ENCODE peak calls at places on chromosome 12, in nine cellular contexts. K is HFF-Myc, G is sigmoid colon, C is endothelial cell of umbilical vein, Q is cardiac muscle cell, N is OCI-LY7, A is foreskin fibroblast, M is lower lobe of right lung, U is mucosa of descending colon. X is an unnamed sample.

GRCh38 chr12:95504140-95504539 is 30.2 kb downstream of the METAP2 start:
- DNase-seq in K (no peak), G (no peak), C (no peak), Q (no peak), N (no peak), A (no peak), M (no peak), U (no peak), X (no peak)

GRCh38 chr12:31005256-31005943 is 68.3 kb upstream of the DDX11 start:
- DNase-seq in K (no peak), G (peak), C (no peak), Q (no peak), N (no peak), A (no peak), M (peak), U (no peak), X (no peak)

GRCh38 chr12:1884651-1885050 is 33.8 kb downstream of the CACNA2D4 start:
- DNase-seq in K (no peak), G (no peak), C (no peak), Q (no peak), N (no peak), A (no peak), M (no peak), U (no peak), X (no peak)

GRCh38 chr12:47156167-47156736 is 76.5 kb upstream of the AMIGO2 start:
- DNase-seq in K (no peak), G (no peak), C (peak), Q (no peak), N (no peak), A (no peak), M (no peak), U (no peak), X (no peak)

GRCh38 chr12:32734952-32735351 is 20.7 kb downstream of the YARS2 start:
- DNase-seq in K (no peak), G (no peak), C (no peak), Q (no peak), N (no peak), A (no peak), M (no peak), U (no peak), X (no peak)

GRCh38 chr12:40618621-40619020 is 73.6 kb upstream of the CNTN1 start:
- DNase-seq in K (no peak), G (no peak), C (no peak), Q (no peak), N (no peak), A (peak), M (no peak), U (no peak), X (no peak)

GRCh38 chr12:81162725-81163124 is 84.8 kb downstream of the ACSS3 start:
- DNase-seq in K (no peak), G (no peak), C (no peak), Q (no peak), N (no peak), A (no peak), M (no peak), U (no peak), X (no peak)

GRCh38 chr12:82757059-82757458 is 70.4 kb downstream of the TMTC2 start:
- DNase-seq in K (no peak), G (no peak), C (no peak), Q (no peak), N (no peak), A (peak), M (no peak), U (no peak), X (no peak)

GRCh38 chr12:115023279-115023678 is 339.3 kb upstream of the TBX3 start:
- DNase-seq in K (peak), G (no peak), C (no peak), Q (no peak), N (no peak), A (peak), M (no peak), U (no peak), X (no peak)

GRCh38 chr12:107441906-107442305 is 243.7 kb upstream of the PWP1 start:
- DNase-seq in K (no peak), G (no peak), C (no peak), Q (no peak), N (no peak), A (no peak), M (no peak), U (no peak), X (no peak)

GRCh38 chr12:3252416-3252815 is 175.2 kb downstream of the TSPAN9 start:
- DNase-seq in K (no peak), G (peak), C (no peak), Q (peak), N (no peak), A (peak), M (peak), U (peak), X (no peak)

GRCh38 chr12:15534322-15534721 is 212.0 kb downstream of the PTPRO start:
- DNase-seq in K (no peak), G (no peak), C (no peak), Q (no peak), N (peak), A (peak), M (no peak), U (no peak), X (no peak)

GRCh38 chr12:70756118-70756517 is 118.9 kb upstream of the PTPRB start:
- DNase-seq in K (no peak), G (no peak), C (peak), Q (no peak), N (no peak), A (peak), M (no peak), U (no peak), X (peak)

GRCh38 chr12:13229504-13229903 is 33.0 kb downstream of the EMP1 start:
- DNase-seq in K (no peak), G (no peak), C (no peak), Q (no peak), N (no peak), A (no peak), M (no peak), U (no peak), X (no peak)

GRCh38 chr12:65825573-65826512 is 1.6 kb downstream of the HMGA2 start:
- DNase-seq in K (no peak), G (peak), C (peak), Q (peak), N (no peak), A (peak), M (peak), U (peak), X (no peak)

GRCh38 chr12:84638811-84639368 is 273.7 kb downstream of the SLC6A15 start:
- DNase-seq in K (no peak), G (no peak), C (no peak), Q (no peak), N (no peak), A (peak), M (no peak), U (no peak), X (no peak)

GRCh38 chr12:88698471-88698870 is 118.2 kb upstream of the KITLG start:
- DNase-seq in K (no peak), G (no peak), C (no peak), Q (no peak), N (no peak), A (peak), M (no peak), U (no peak), X (no peak)

GRCh38 chr12:14995583-14996425 is 23.0 kb downstream of the PDE6H start:
- DNase-seq in K (peak), G (no peak), C (peak), Q (peak), N (peak), A (peak), M (no peak), U (no peak), X (peak)

GRCh38 chr12:39401459-39401858 is 41.5 kb downstream of the KIF21A start:
- DNase-seq in K (no peak), G (no peak), C (no peak), Q (no peak), N (no peak), A (peak), M (no peak), U (no peak), X (no peak)

GRCh38 chr12:115570271-115570777 is 707.2 kb downstream of the MED13L start:
- DNase-seq in K (no peak), G (no peak), C (no peak), Q (no peak), N (no peak), A (peak), M (no peak), U (no peak), X (peak)

GRCh38 chr12:60421741-60422140 is 825.9 kb downstream of the SLC16A7 start:
- DNase-seq in K (no peak), G (no peak), C (no peak), Q (no peak), N (no peak), A (peak), M (no peak), U (no peak), X (no peak)

GRCh38 chr12:128662106-128662505 is 161.7 kb downstream of the SLC15A4 start:
- DNase-seq in K (no peak), G (no peak), C (no peak), Q (no peak), N (no peak), A (no peak), M (no peak), U (no peak), X (no peak)

GRCh38 chr12:113740699-113741098 is 225.4 kb downstream of the RBM19 start:
- DNase-seq in K (no peak), G (no peak), C (no peak), Q (no peak), N (no peak), A (no peak), M (no peak), U (no peak), X (no peak)

GRCh38 chr12:82314406-82314892 is 43.7 kb downstream of the CCDC59 start:
- DNase-seq in K (no peak), G (no peak), C (no peak), Q (peak), N (no peak), A (no peak), M (peak), U (peak), X (no peak)

GRCh38 chr12:39329015-39329414 is 113.9 kb downstream of the KIF21A start:
- DNase-seq in K (no peak), G (no peak), C (no peak), Q (no peak), N (no peak), A (peak), M (no peak), U (no peak), X (no peak)

GRCh38 chr12:107493646-107494045 is 192.0 kb upstream of the PWP1 start:
- DNase-seq in K (no peak), G (peak), C (no peak), Q (no peak), N (no peak), A (no peak), M (no peak), U (no peak), X (no peak)

GRCh38 chr12:98492580-98493140 is 22.7 kb upstream of the TMPO start:
- DNase-seq in K (no peak), G (no peak), C (peak), Q (no peak), N (no peak), A (no peak), M (no peak), U (no peak), X (no peak)

GRCh38 chr12:100427078-100427477 is 46.6 kb upstream of the NR1H4 start:
- DNase-seq in K (peak), G (no peak), C (no peak), Q (no peak), N (no peak), A (peak), M (no peak), U (no peak), X (peak)

GRCh38 chr12:103626498-103626897 is 39.4 kb downstream of the STAB2 start:
- DNase-seq in K (no peak), G (peak), C (peak), Q (peak), N (no peak), A (peak), M (no peak), U (no peak), X (peak)

GRCh38 chr12:70196732-70197361 is 46.4 kb upstream of the CNOT2 start:
- DNase-seq in K (no peak), G (no peak), C (no peak), Q (no peak), N (no peak), A (peak), M (no peak), U (no peak), X (no peak)

GRCh38 chr12:6231359-6232268 is 31.4 kb downstream of the CD9 start:
- DNase-seq in K (no peak), G (no peak), C (no peak), Q (no peak), N (no peak), A (peak), M (no peak), U (peak), X (no peak)

GRCh38 chr12:85550924-85551323 is 270.9 kb downstream of the ALX1 start:
- DNase-seq in K (no peak), G (no peak), C (no peak), Q (no peak), N (no peak), A (no peak), M (no peak), U (no peak), X (no peak)

GRCh38 chr12:47881826-47882427 is 22.9 kb downstream of the VDR start:
- DNase-seq in K (peak), G (peak), C (no peak), Q (no peak), N (no peak), A (peak), M (no peak), U (no peak), X (peak)

GRCh38 chr12:48977290-48978281 is 536 bp upstream of the WNT1 start:
- DNase-seq in K (no peak), G (peak), C (no peak), Q (no peak), N (peak), A (peak), M (peak), U (peak), X (no peak)

GRCh38 chr12:102958073-102958829 is 777 bp downstream of the ASCL1 start:
- DNase-seq in K (no peak), G (no peak), C (peak), Q (peak), N (no peak), A (peak), M (no peak), U (no peak), X (no peak)

GRCh38 chr12:71552728-71553501 is 110.7 kb downstream of the ZFC3H1 start:
- DNase-seq in K (no peak), G (no peak), C (no peak), Q (no peak), N (no peak), A (no peak), M (no peak), U (no peak), X (no peak)

GRCh38 chr12:57410534-57410933 is 20.3 kb downstream of the R3HDM2 start:
- DNase-seq in K (no peak), G (no peak), C (no peak), Q (no peak), N (no peak), A (no peak), M (no peak), U (no peak), X (no peak)

GRCh38 chr12:57419495-57419894 is 11.3 kb downstream of the R3HDM2 start:
- DNase-seq in K (no peak), G (no peak), C (no peak), Q (no peak), N (no peak), A (no peak), M (no peak), U (no peak), X (no peak)

GRCh38 chr12:57418255-57418654 is 12.6 kb downstream of the R3HDM2 start:
- DNase-seq in K (no peak), G (no peak), C (no peak), Q (no peak), N (no peak), A (no peak), M (no peak), U (no peak), X (no peak)

GRCh38 chr12:57420482-57420881 is 10.4 kb downstream of the R3HDM2 start:
- DNase-seq in K (no peak), G (no peak), C (no peak), Q (no peak), N (no peak), A (no peak), M (no peak), U (no peak), X (no peak)

DNA sequence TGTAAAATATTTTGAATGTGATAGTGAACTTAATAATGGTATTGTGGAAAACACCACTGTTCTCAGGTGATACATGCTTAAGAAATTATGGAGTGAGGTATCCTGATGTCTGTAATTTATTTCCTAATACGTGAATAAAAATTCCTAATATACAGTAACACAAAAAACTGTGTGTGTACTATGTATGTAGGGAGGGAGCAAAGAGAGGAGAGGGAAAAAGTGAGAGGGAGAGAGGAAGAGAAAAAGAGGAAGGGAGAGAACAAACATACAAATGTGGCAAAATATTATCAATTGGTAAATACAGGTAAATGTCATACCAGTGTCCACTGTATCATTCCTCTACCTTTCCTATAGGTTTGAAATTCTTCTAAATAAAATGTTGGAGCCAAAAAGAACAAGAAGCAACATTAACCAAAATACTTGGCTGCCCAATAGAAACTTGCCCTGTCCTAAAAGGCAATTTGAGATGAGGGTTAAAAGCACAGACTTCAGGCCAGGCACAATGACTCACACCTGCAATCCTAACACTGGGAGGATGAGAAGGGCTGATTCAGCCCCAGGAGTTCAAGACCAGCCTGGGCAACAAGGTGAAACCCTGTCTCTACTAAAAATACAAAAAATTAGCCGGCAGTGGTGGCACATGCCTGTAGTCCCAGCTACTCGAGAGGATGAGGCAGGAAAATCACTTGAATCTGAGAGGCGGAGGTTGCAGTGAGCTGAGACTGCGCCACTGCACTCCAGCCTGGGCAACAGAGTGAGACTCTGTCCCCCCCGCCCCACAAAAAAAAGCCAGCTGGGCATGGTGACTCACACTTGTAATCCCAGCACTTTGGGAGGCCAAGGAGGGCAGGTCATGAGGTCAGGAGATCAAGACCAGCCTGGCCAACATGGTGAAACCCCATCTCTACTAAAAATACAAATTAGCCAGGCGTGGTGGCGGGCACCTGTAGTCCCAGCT is 14.5 kb downstream of the R3HDM2 start:
- DNase-seq in K (no peak), G (no peak), C (no peak), Q (no peak), N (no peak), A (peak), M (no peak), U (no peak), X (no peak)
- TF ChIP-seq CTCF in K (no peak), G (no peak), C (no peak), Q (no peak), N (no peak), A (no peak), M (no peak), U (no peak), X (no peak)

DNA sequence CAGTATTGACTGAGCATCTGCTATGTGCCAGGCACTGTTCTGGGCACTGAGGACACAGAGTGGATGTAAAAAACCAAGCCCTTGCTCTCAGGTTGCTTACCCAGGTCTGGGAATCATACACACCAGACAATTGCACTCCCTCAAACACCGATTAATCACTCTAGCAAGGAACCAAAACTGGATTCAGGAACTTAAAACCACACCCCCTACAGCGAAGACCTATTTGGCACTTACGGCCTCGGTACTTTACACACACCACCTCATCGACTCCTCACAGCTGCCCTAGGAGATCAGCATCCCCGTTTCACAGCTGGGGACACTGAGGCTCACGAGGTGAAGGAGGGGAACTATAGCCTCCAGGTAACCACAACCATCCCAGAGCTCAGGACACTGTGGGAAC is 1.6 kb downstream of the GLTP start:
- DNase-seq in K (no peak), G (no peak), C (no peak), Q (no peak), N (no peak), A (no peak), M (no peak), U (no peak), X (no peak)
- H3K4me3 ChIP-seq in K (peak), G (peak), C (peak), Q (no peak), N (peak), A (peak), M (peak), U (no peak), X (peak)

GRCh38 chr12:42235426-42235825 is 2.6 kb downstream of the YAF2 start:
- DNase-seq in K (no peak), G (no peak), C (no peak), Q (no peak), N (no peak), A (no peak), M (no peak), U (no peak), X (no peak)

GRCh38 chr12:42236017-42236416 is 2.0 kb downstream of the YAF2 start:
- DNase-seq in K (no peak), G (no peak), C (no peak), Q (no peak), N (no peak), A (no peak), M (no peak), U (no peak), X (no peak)

GRCh38 chr12:42237853-42238239 is 202 bp downstream of the YAF2 start:
- DNase-seq in K (no peak), G (no peak), C (no peak), Q (no peak), N (no peak), A (no peak), M (peak), U (no peak), X (no peak)

GRCh38 chr12:42238240-42239140 is at the start of gene YAF2:
- DNase-seq in K (peak), G (peak), C (peak), Q (peak), N (peak), A (peak), M (peak), U (peak), X (peak)

GRCh38 chr12:42237052-42237852 is 796 bp downstream of the YAF2 start:
- DNase-seq in K (peak), G (peak), C (peak), Q (peak), N (peak), A (peak), M (peak), U (peak), X (peak)
- TF ChIP-seq CTCF in K (peak), G (peak), C (peak), Q (peak), N (peak), A (peak), M (peak), U (peak), X (peak)

DNA sequence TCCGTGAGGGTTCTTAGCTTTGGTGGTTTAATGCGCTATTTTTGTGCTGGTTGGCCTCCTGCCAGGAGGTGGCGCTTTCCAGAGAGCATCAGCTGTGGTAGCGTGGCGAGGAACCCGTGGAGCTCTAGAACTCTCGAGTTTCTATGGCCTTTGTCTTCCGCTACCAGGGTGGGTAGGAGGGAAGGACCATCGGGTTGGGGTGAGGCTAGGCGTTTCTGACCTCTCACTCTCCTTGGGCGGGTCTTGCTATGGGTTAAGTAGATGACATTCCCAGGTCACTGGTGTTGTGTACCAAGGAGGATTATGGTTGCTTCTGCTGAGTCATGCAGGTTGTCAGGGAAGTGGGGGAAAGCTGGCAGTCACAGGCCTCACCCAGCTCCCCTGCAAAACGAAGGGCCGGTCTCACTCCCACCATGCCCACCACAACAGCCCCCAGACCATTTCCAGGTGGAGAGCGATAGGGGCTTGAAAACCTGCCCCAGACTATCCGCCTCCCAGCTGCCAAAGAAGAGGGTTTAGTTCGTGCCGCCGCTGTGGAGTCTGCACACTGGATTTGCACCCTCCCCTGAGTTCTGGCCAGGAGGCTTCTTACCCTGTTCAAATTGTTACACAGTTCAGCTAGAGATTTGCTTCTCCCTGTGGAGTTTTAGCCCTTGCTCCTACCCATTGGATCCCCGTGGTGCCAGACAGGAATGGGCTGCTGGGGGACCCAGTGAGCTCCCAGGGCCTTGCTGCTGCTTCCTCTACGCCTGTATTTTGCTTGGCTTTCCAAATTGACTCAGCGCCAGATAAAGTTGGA is 21.9 kb downstream of the RNFT2 start:
- DNase-seq in K (no peak), G (peak), C (peak), Q (peak), N (no peak), A (no peak), M (no peak), U (no peak), X (no peak)
- H3K4me3 ChIP-seq in K (no peak), G (no peak), C (no peak), Q (no peak), N (no peak), A (no peak), M (no peak), U (no peak), X (no peak)

X was measured in AG09309.